ENCODE peak calls at places on chromosome 18, in five cellular contexts. D is A549, L is HCT116, F is suprapubic skin, G is lung. R is an unnamed sample.
A peak's percentile ranks its signal among the peaks of the same experiment; 100 is the strongest.

GRCh38 chr18:68779169-68779568 is 18.7 kb upstream of the CCDC102B start:
- DNase-seq in D (no peak), L (no peak), F (no peak), G (no peak), R (no peak)

GRCh38 chr18:54269924-54270844 is 867 bp downstream of the POLI start:
- DNase-seq in D (peak; percentile 30), L (peak; percentile 68), F (no peak), G (peak; percentile 71), R (peak; percentile 61)

GRCh38 chr18:60549338-60549960 is 176.9 kb upstream of the MC4R start:
- DNase-seq in D (peak; percentile 1), L (peak; percentile 66), F (no peak), G (no peak), R (peak; percentile 28)

GRCh38 chr18:68791801-68792200 is 6.1 kb upstream of the CCDC102B start:
- DNase-seq in D (no peak), L (no peak), F (no peak), G (no peak), R (no peak)

GRCh38 chr18:2627821-2628276 is 27.7 kb upstream of the SMCHD1 start:
- DNase-seq in D (no peak), L (peak; percentile 26), F (no peak), G (no peak), R (no peak)

GRCh38 chr18:8883409-8883668 is 178.0 kb downstream of the MTCL1 start:
- DNase-seq in D (no peak), L (peak; percentile 42), F (no peak), G (no peak), R (no peak)

GRCh38 chr18:55523001-55523400 is 65.0 kb downstream of the TCF4 start:
- DNase-seq in D (no peak), L (no peak), F (no peak), G (no peak), R (no peak)

GRCh38 chr18:61891271-61891670 is 1.5 kb downstream of the RNF152 start:
- DNase-seq in D (no peak), L (no peak), F (no peak), G (no peak), R (no peak)

GRCh38 chr18:41266616-41267015 is 688.4 kb upstream of the PIK3C3 start:
- DNase-seq in D (no peak), L (no peak), F (no peak), G (no peak), R (peak; percentile 80)

GRCh38 chr18:59180150-59180845 is 39.7 kb upstream of the GRP start:
- DNase-seq in D (no peak), L (no peak), F (no peak), G (no peak), R (no peak)

GRCh38 chr18:26383454-26384270 is 157.4 kb downstream of the TAF4B start:
- DNase-seq in D (peak; percentile 19), L (peak; percentile 52), F (no peak), G (no peak), R (no peak)

GRCh38 chr18:58135806-58136331 is 91.8 kb downstream of the NEDD4L start:
- DNase-seq in D (peak; percentile 61), L (peak; percentile 67), F (no peak), G (peak; percentile 62), R (peak; percentile 60)

GRCh38 chr18:74375999-74376398 is 60.4 kb downstream of the C18orf63 start:
- DNase-seq in D (peak; percentile 16), L (no peak), F (no peak), G (peak; percentile 25), R (no peak)

GRCh38 chr18:32775628-32776027 is 2.8 kb upstream of the KLHL14 start:
- DNase-seq in D (no peak), L (no peak), F (no peak), G (no peak), R (no peak)

GRCh38 chr18:24208270-24209035 is 69.6 kb downstream of the CABYR start:
- DNase-seq in D (no peak), L (peak; percentile 21), F (no peak), G (no peak), R (no peak)

GRCh38 chr18:70920840-70921374 is 632.1 kb downstream of the SOCS6 start:
- DNase-seq in D (no peak), L (no peak), F (no peak), G (no peak), R (no peak)

GRCh38 chr18:9688036-9688741 is 19.9 kb upstream of the RAB31 start:
- DNase-seq in D (no peak), L (no peak), F (no peak), G (no peak), R (no peak)

GRCh38 chr18:59908790-59909189 is 9.0 kb downstream of the PMAIP1 start:
- DNase-seq in D (no peak), L (no peak), F (no peak), G (no peak), R (peak; percentile 49)

GRCh38 chr18:7520200-7520780 is 46.8 kb upstream of the PTPRM start:
- DNase-seq in D (no peak), L (no peak), F (no peak), G (no peak), R (no peak)

GRCh38 chr18:70420151-70420898 is 131.5 kb downstream of the SOCS6 start:
- DNase-seq in D (no peak), L (no peak), F (no peak), G (no peak), R (peak; percentile 19)

GRCh38 chr18:26298107-26298506 is 71.9 kb downstream of the TAF4B start:
- DNase-seq in D (no peak), L (no peak), F (no peak), G (no peak), R (no peak)

GRCh38 chr18:5142859-5143258 is 54.2 kb downstream of the AKAIN1 start:
- DNase-seq in D (no peak), L (no peak), F (no peak), G (no peak), R (no peak)

GRCh38 chr18:57906852-57907251 is 103.7 kb upstream of the ATP8B1 start:
- DNase-seq in D (peak; percentile 10), L (no peak), F (no peak), G (no peak), R (no peak)

GRCh38 chr18:13272411-13272810 is 53.9 kb downstream of the LDLRAD4 start:
- DNase-seq in D (no peak), L (no peak), F (no peak), G (no peak), R (no peak)
- H3K4me1 ChIP-seq in D (no peaks in the 10 kb centered on the region), L (no peaks in the 10 kb centered on the region), F (peaks cover 29% of the 10 kb centered on the region), G (no peaks in the 10 kb centered on the region), R (peaks cover 7% of the 10 kb centered on the region)

GRCh38 chr18:49406863-49407262 is 53.6 kb downstream of the DYM start:
- DNase-seq in D (no peak), L (no peak), F (no peak), G (no peak), R (no peak)

GRCh38 chr18:49411928-49412327 is 48.5 kb downstream of the DYM start:
- DNase-seq in D (no peak), L (no peak), F (no peak), G (no peak), R (no peak)

DNA sequence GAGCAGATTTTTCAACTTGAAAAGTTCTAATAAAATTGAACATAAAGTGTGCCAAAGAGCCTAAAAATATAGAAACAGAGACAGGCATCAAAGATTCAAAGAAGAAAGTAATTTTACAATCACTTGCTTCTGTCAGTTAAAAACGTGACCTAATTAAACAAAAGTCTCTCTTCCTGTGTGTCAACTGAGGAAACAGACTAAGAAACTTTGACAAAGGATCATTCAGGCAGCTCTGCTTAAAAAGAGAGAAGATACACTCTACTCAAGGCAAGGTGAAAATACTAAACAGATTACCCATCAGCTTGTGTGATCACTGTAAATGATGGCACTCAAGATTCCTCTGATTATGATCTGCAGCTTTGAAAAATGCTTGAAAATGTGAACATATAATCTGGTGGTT is 47.8 kb downstream of the DYM start:
- DNase-seq in D (no peak), L (no peak), F (no peak), G (no peak), R (no peak)
- H3K27ac ChIP-seq in D (no peak overlapping the region), L (no peak overlapping the region), F (no peak overlapping the region), G (no peak overlapping the region), R (no peak overlapping the region)

GRCh38 chr18:79522451-79523220 is 126.9 kb downstream of the NFATC1 start:
- DNase-seq in D (no peak), L (no peak), F (peak; percentile 77), G (no peak), R (no peak)
- H3K4me1 ChIP-seq in D (no peaks in the 10 kb centered on the region), L (no peaks in the 10 kb centered on the region), F (peaks cover 19% of the 10 kb centered on the region), G (peaks cover 8% of the 10 kb centered on the region), R (no peaks in the 10 kb centered on the region)

GRCh38 chr18:12366379-12366778 is 10.6 kb downstream of the AFG3L2 start:
- DNase-seq in D (no peak), L (no peak), F (no peak), G (no peak), R (no peak)
- H3K27ac ChIP-seq in D (no peak overlapping the region), L (no peak overlapping the region), F (no peak overlapping the region), G (no peak overlapping the region), R (no peak overlapping the region)

DNA sequence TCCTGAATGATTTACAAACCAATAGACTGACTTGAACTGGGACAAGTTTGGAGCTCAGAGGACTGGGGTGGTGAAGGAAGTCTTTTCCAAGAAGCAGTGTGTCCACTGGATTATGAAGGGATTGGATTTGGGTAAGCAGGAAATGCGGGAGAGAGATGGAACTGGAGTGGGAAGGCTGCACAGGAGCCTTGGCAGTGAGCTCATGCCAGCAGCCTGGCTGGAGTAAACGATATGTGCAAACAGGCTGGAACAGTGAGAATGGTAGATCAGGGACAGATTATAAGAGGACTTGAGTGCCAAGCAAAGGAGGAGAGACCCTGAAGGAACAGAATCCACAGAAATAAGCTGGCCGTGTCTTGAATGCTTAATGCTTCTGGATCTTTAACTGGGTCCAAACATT is 121.9 kb upstream of the GATA6 start:
- DNase-seq in D (no peak), L (no peak), F (no peak), G (no peak), R (no peak)
- H3K4me1 ChIP-seq in D (peaks cover 4% of the 10 kb centered on the region), L (no peaks in the 10 kb centered on the region), F (no peaks in the 10 kb centered on the region), G (peaks cover 2% of the 10 kb centered on the region), R (no peaks in the 10 kb centered on the region)